ENCODE peak calls at places on chromosome 2, in eight cellular contexts. H is naive thymus-derived CD4-positive, alpha-beta T cell; X is HS-27A; F is neural crest cell; I is AG08395; G is stimulated activated CD4-positive, alpha-beta T cell treated with anti-CD3 and anti-CD28 coated beads, Interleukin-4, amount 100 ng/mL, for 1 hour; O is activated CD4-positive, alpha-beta T cell treated with anti-CD3 and anti-CD28 coated beads, Interleukin-2, amount 10 ng/mL, durations not matched to agents 24 days and 14 days; M is NCI-H1092 treated with DMSO at 0.1 percent for 48 hours. C is an unnamed sample.

GRCh38 chr2:104914509-104914908 is 60.6 kb downstream of the POU3F3 start:
- DNase-seq in H (no peak), X (no peak), F (no peak), I (no peak), G (no peak), O (no peak), M (no peak), C (no peak)

GRCh38 chr2:26852405-26853348 is 4.7 kb downstream of the DPYSL5 start:
- DNase-seq in H (no peak), X (no peak), F (no peak), I (no peak), G (no peak), O (no peak), M (no peak), C (no peak)

GRCh38 chr2:150688016-150688415 is 200.5 kb upstream of the RND3 start:
- DNase-seq in H (no peak), X (no peak), F (no peak), I (no peak), G (no peak), O (no peak), M (no peak), C (no peak)

GRCh38 chr2:218074031-218074430 is 5.0 kb downstream of the RUFY4 start:
- DNase-seq in H (no peak), X (no peak), F (peak), I (peak), G (peak), O (peak), M (no peak), C (no peak)

GRCh38 chr2:169362346-169363026 is at the start of gene LRP2:
- DNase-seq in H (no peak), X (no peak), F (peak), I (no peak), G (peak), O (peak), M (no peak), C (peak)

GRCh38 chr2:100983684-100984310 is 18.3 kb upstream of the RPL31 start:
- DNase-seq in H (no peak), X (no peak), F (no peak), I (no peak), G (no peak), O (no peak), M (no peak), C (no peak)

GRCh38 chr2:121036226-121036692 is 248.7 kb downstream of the TFCP2L1 start:
- DNase-seq in H (no peak), X (no peak), F (no peak), I (no peak), G (no peak), O (no peak), M (peak), C (no peak)

GRCh38 chr2:126902859-126903258 is 4.2 kb downstream of the TEX51 start:
- DNase-seq in H (no peak), X (no peak), F (no peak), I (no peak), G (no peak), O (no peak), M (no peak), C (no peak)

GRCh38 chr2:43138441-43138840 is 88.0 kb downstream of the ZFP36L2 start:
- DNase-seq in H (no peak), X (no peak), F (no peak), I (no peak), G (no peak), O (peak), M (no peak), C (no peak)

GRCh38 chr2:54331095-54331835 is 75.2 kb upstream of the TSPYL6 start:
- DNase-seq in H (no peak), X (no peak), F (no peak), I (no peak), G (no peak), O (no peak), M (no peak), C (peak)

GRCh38 chr2:65997941-65998340 is 437.0 kb upstream of the MEIS1 start:
- DNase-seq in H (no peak), X (no peak), F (no peak), I (no peak), G (no peak), O (no peak), M (no peak), C (no peak)

GRCh38 chr2:54627973-54628372 is 95.5 kb upstream of the EML6 start:
- DNase-seq in H (no peak), X (no peak), F (no peak), I (no peak), G (no peak), O (no peak), M (no peak), C (no peak)

GRCh38 chr2:204477358-204477950 is 67.8 kb upstream of the PARD3B start:
- DNase-seq in H (no peak), X (no peak), F (no peak), I (no peak), G (no peak), O (no peak), M (no peak), C (no peak)

GRCh38 chr2:32865399-32866068 is 81.2 kb upstream of the LTBP1 start:
- DNase-seq in H (no peak), X (peak), F (no peak), I (peak), G (no peak), O (no peak), M (no peak), C (no peak)

GRCh38 chr2:60453301-60453700 is 100.2 kb downstream of the BCL11A start:
- DNase-seq in H (no peak), X (no peak), F (peak), I (no peak), G (no peak), O (no peak), M (no peak), C (no peak)

GRCh38 chr2:64019083-64019974 is at the start of gene VPS54:
- DNase-seq in H (peak), X (no peak), F (peak), I (peak), G (peak), O (peak), M (peak), C (peak)

GRCh38 chr2:60530660-60531276 is 22.7 kb downstream of the BCL11A start:
- DNase-seq in H (no peak), X (no peak), F (no peak), I (no peak), G (no peak), O (no peak), M (peak), C (peak)

GRCh38 chr2:131040661-131041401 is 52.4 kb downstream of the FAM168B start:
- DNase-seq in H (no peak), X (no peak), F (no peak), I (no peak), G (no peak), O (no peak), M (no peak), C (no peak)

GRCh38 chr2:9772999-9773904 is 70.0 kb upstream of the TAF1B start:
- DNase-seq in H (no peak), X (no peak), F (no peak), I (no peak), G (no peak), O (no peak), M (no peak), C (no peak)

GRCh38 chr2:100887713-100888112 is 67.8 kb downstream of the NPAS2 start:
- DNase-seq in H (no peak), X (no peak), F (no peak), I (no peak), G (no peak), O (no peak), M (no peak), C (no peak)

GRCh38 chr2:160156665-160157064 is 43.4 kb downstream of the ITGB6 start:
- DNase-seq in H (no peak), X (no peak), F (no peak), I (peak), G (no peak), O (no peak), M (no peak), C (no peak)

GRCh38 chr2:174120346-174120745 is 128.0 kb downstream of the OLA1 start:
- DNase-seq in H (no peak), X (peak), F (no peak), I (no peak), G (peak), O (no peak), M (no peak), C (no peak)

GRCh38 chr2:96509114-96509846 is 4.1 kb upstream of the NEURL3 start:
- DNase-seq in H (no peak), X (peak), F (peak), I (peak), G (peak), O (peak), M (peak), C (peak)

GRCh38 chr2:171762879-171763573 is 75.8 kb downstream of the DYNC1I2 start:
- DNase-seq in H (no peak), X (no peak), F (no peak), I (peak), G (no peak), O (no peak), M (no peak), C (no peak)

GRCh38 chr2:201064797-201065329 is 6.6 kb downstream of the HYCC2 start:
- DNase-seq in H (no peak), X (no peak), F (no peak), I (no peak), G (no peak), O (no peak), M (no peak), C (no peak)

GRCh38 chr2:26652361-26653041 is 11.3 kb upstream of the CIB4 start:
- DNase-seq in H (no peak), X (no peak), F (no peak), I (peak), G (no peak), O (no peak), M (no peak), C (no peak)

GRCh38 chr2:232376713-232377112 is 1.8 kb upstream of the ALPP start:
- DNase-seq in H (no peak), X (no peak), F (no peak), I (no peak), G (no peak), O (no peak), M (no peak), C (no peak)

GRCh38 chr2:20193185-20193584 is 31.7 kb downstream of the SDC1 start:
- DNase-seq in H (no peak), X (no peak), F (no peak), I (no peak), G (no peak), O (no peak), M (no peak), C (no peak)

GRCh38 chr2:16224298-16225045 is 284.1 kb downstream of the MYCN start:
- DNase-seq in H (no peak), X (no peak), F (no peak), I (no peak), G (no peak), O (no peak), M (no peak), C (peak)

GRCh38 chr2:204060896-204061640 is 124.5 kb downstream of the ICOS start:
- DNase-seq in H (no peak), X (no peak), F (no peak), I (no peak), G (no peak), O (no peak), M (no peak), C (peak)

GRCh38 chr2:229501051-229501794 is 213.1 kb downstream of the DNER start:
- DNase-seq in H (no peak), X (no peak), F (no peak), I (no peak), G (no peak), O (no peak), M (no peak), C (no peak)

GRCh38 chr2:170155723-170156253 is 22.2 kb upstream of the MYO3B start:
- DNase-seq in H (no peak), X (no peak), F (no peak), I (peak), G (no peak), O (no peak), M (no peak), C (no peak)

GRCh38 chr2:138652378-138652777 is 127.8 kb downstream of the NXPH2 start:
- DNase-seq in H (no peak), X (no peak), F (no peak), I (no peak), G (no peak), O (no peak), M (no peak), C (no peak)